ENCODE peak calls at places on chromosomes 2 and 18, in ten cellular contexts. One of them, this sample, is unnamed.

GRCh38 chr18:27785815-27786537 is 391.0 kb downstream of the CDH2 start:
- DNase-seq in activated gamma-delta T cell treated with Interleukin-2 at 50 U/mL for 16 hours: no peak
- DNase-seq in ELR: no peak
- DNase-seq in GM04504: no peak
- DNase-seq in cardiac fibroblast: no peak
- DNase-seq in Daoy: no peak
- DNase-seq in lower lobe of right lung: no peak
- DNase-seq in left colon: no peak
- DNase-seq in brain microvascular endothelial cell: no peak
- DNase-seq in NCI-H524 treated with DMSO at 0.1 percent for 48 hours: peak
- DNase-seq in this sample: no peak

GRCh38 chr2:8595428-8595805 is 86.4 kb upstream of the ID2 start:
- DNase-seq in activated gamma-delta T cell treated with Interleukin-2 at 50 U/mL for 16 hours: no peak
- DNase-seq in ELR: no peak
- DNase-seq in GM04504: no peak
- DNase-seq in cardiac fibroblast: no peak
- DNase-seq in Daoy: no peak
- DNase-seq in lower lobe of right lung: peak
- DNase-seq in left colon: no peak
- DNase-seq in brain microvascular endothelial cell: no peak
- DNase-seq in NCI-H524 treated with DMSO at 0.1 percent for 48 hours: no peak
- DNase-seq in this sample: no peak

GRCh38 chr2:171347591-171348032 is 86.2 kb downstream of the METTL8 start:
- DNase-seq in activated gamma-delta T cell treated with Interleukin-2 at 50 U/mL for 16 hours: no peak
- DNase-seq in ELR: peak
- DNase-seq in GM04504: peak
- DNase-seq in cardiac fibroblast: peak
- DNase-seq in Daoy: peak
- DNase-seq in lower lobe of right lung: no peak
- DNase-seq in left colon: no peak
- DNase-seq in brain microvascular endothelial cell: peak
- DNase-seq in NCI-H524 treated with DMSO at 0.1 percent for 48 hours: no peak
- DNase-seq in this sample: peak

GRCh38 chr2:233303252-233303651 is 4.4 kb upstream of the SAG start:
- DNase-seq in activated gamma-delta T cell treated with Interleukin-2 at 50 U/mL for 16 hours: no peak
- DNase-seq in ELR: no peak
- DNase-seq in GM04504: no peak
- DNase-seq in cardiac fibroblast: no peak
- DNase-seq in Daoy: no peak
- DNase-seq in lower lobe of right lung: no peak
- DNase-seq in left colon: no peak
- DNase-seq in brain microvascular endothelial cell: no peak
- DNase-seq in NCI-H524 treated with DMSO at 0.1 percent for 48 hours: no peak
- DNase-seq in this sample: no peak

GRCh38 chr2:86671304-86671981 is 47.8 kb upstream of the RNF103 start:
- DNase-seq in activated gamma-delta T cell treated with Interleukin-2 at 50 U/mL for 16 hours: no peak
- DNase-seq in ELR: peak
- DNase-seq in GM04504: no peak
- DNase-seq in cardiac fibroblast: peak
- DNase-seq in Daoy: no peak
- DNase-seq in lower lobe of right lung: no peak
- DNase-seq in left colon: no peak
- DNase-seq in brain microvascular endothelial cell: peak
- DNase-seq in NCI-H524 treated with DMSO at 0.1 percent for 48 hours: no peak
- DNase-seq in this sample: peak

GRCh38 chr2:220521591-220521990 is 894.2 kb downstream of the SLC4A3 start:
- DNase-seq in activated gamma-delta T cell treated with Interleukin-2 at 50 U/mL for 16 hours: no peak
- DNase-seq in ELR: no peak
- DNase-seq in GM04504: no peak
- DNase-seq in cardiac fibroblast: no peak
- DNase-seq in Daoy: no peak
- DNase-seq in lower lobe of right lung: no peak
- DNase-seq in left colon: no peak
- DNase-seq in brain microvascular endothelial cell: no peak
- DNase-seq in NCI-H524 treated with DMSO at 0.1 percent for 48 hours: no peak
- DNase-seq in this sample: no peak

GRCh38 chr2:112706170-112706664 is 14.6 kb upstream of the NT5DC4 start:
- DNase-seq in activated gamma-delta T cell treated with Interleukin-2 at 50 U/mL for 16 hours: peak
- DNase-seq in ELR: peak
- DNase-seq in GM04504: no peak
- DNase-seq in cardiac fibroblast: peak
- DNase-seq in Daoy: peak
- DNase-seq in lower lobe of right lung: no peak
- DNase-seq in left colon: no peak
- DNase-seq in brain microvascular endothelial cell: peak
- DNase-seq in NCI-H524 treated with DMSO at 0.1 percent for 48 hours: no peak
- DNase-seq in this sample: peak

GRCh38 chr2:72115361-72116080 is 32.1 kb downstream of the CYP26B1 start:
- DNase-seq in activated gamma-delta T cell treated with Interleukin-2 at 50 U/mL for 16 hours: no peak
- DNase-seq in ELR: peak
- DNase-seq in GM04504: peak
- DNase-seq in cardiac fibroblast: peak
- DNase-seq in Daoy: peak
- DNase-seq in lower lobe of right lung: peak
- DNase-seq in left colon: no peak
- DNase-seq in brain microvascular endothelial cell: peak
- DNase-seq in NCI-H524 treated with DMSO at 0.1 percent for 48 hours: no peak
- DNase-seq in this sample: peak

GRCh38 chr2:187055463-187055862 is 206.5 kb upstream of the ZSWIM2 start:
- DNase-seq in activated gamma-delta T cell treated with Interleukin-2 at 50 U/mL for 16 hours: no peak
- DNase-seq in ELR: no peak
- DNase-seq in GM04504: no peak
- DNase-seq in cardiac fibroblast: peak
- DNase-seq in Daoy: no peak
- DNase-seq in lower lobe of right lung: no peak
- DNase-seq in left colon: no peak
- DNase-seq in brain microvascular endothelial cell: no peak
- DNase-seq in NCI-H524 treated with DMSO at 0.1 percent for 48 hours: no peak
- DNase-seq in this sample: peak

GRCh38 chr18:69956037-69956436 is 8.4 kb upstream of the CD226 start:
- DNase-seq in activated gamma-delta T cell treated with Interleukin-2 at 50 U/mL for 16 hours: no peak
- DNase-seq in ELR: no peak
- DNase-seq in GM04504: no peak
- DNase-seq in cardiac fibroblast: no peak
- DNase-seq in Daoy: no peak
- DNase-seq in lower lobe of right lung: no peak
- DNase-seq in left colon: no peak
- DNase-seq in brain microvascular endothelial cell: no peak
- DNase-seq in NCI-H524 treated with DMSO at 0.1 percent for 48 hours: no peak
- DNase-seq in this sample: no peak

GRCh38 chr2:85905187-85905666 is 16.4 kb upstream of the ST3GAL5 start:
- DNase-seq in activated gamma-delta T cell treated with Interleukin-2 at 50 U/mL for 16 hours: no peak
- DNase-seq in ELR: no peak
- DNase-seq in GM04504: no peak
- DNase-seq in cardiac fibroblast: peak
- DNase-seq in Daoy: no peak
- DNase-seq in lower lobe of right lung: no peak
- DNase-seq in left colon: no peak
- DNase-seq in brain microvascular endothelial cell: no peak
- DNase-seq in NCI-H524 treated with DMSO at 0.1 percent for 48 hours: no peak
- DNase-seq in this sample: peak

GRCh38 chr2:27083410-27084296 is 2.9 kb upstream of the KHK start:
- DNase-seq in activated gamma-delta T cell treated with Interleukin-2 at 50 U/mL for 16 hours: no peak
- DNase-seq in ELR: no peak
- DNase-seq in GM04504: no peak
- DNase-seq in cardiac fibroblast: no peak
- DNase-seq in Daoy: no peak
- DNase-seq in lower lobe of right lung: no peak
- DNase-seq in left colon: no peak
- DNase-seq in brain microvascular endothelial cell: no peak
- DNase-seq in NCI-H524 treated with DMSO at 0.1 percent for 48 hours: no peak
- DNase-seq in this sample: no peak

GRCh38 chr18:48460929-48461583 is 51.9 kb upstream of the ZBTB7C start:
- DNase-seq in activated gamma-delta T cell treated with Interleukin-2 at 50 U/mL for 16 hours: no peak
- DNase-seq in ELR: peak
- DNase-seq in GM04504: no peak
- DNase-seq in cardiac fibroblast: peak
- DNase-seq in Daoy: no peak
- DNase-seq in lower lobe of right lung: no peak
- DNase-seq in left colon: no peak
- DNase-seq in brain microvascular endothelial cell: no peak
- DNase-seq in NCI-H524 treated with DMSO at 0.1 percent for 48 hours: no peak
- DNase-seq in this sample: no peak

GRCh38 chr2:222451270-222451674 is 26.9 kb downstream of the SGPP2 start:
- DNase-seq in activated gamma-delta T cell treated with Interleukin-2 at 50 U/mL for 16 hours: no peak
- DNase-seq in ELR: peak
- DNase-seq in GM04504: peak
- DNase-seq in cardiac fibroblast: no peak
- DNase-seq in Daoy: peak
- DNase-seq in lower lobe of right lung: no peak
- DNase-seq in left colon: no peak
- DNase-seq in brain microvascular endothelial cell: no peak
- DNase-seq in NCI-H524 treated with DMSO at 0.1 percent for 48 hours: no peak
- DNase-seq in this sample: no peak

This sample was measured in choroid plexus epithelial cell.